ENCODE peak calls at places on chromosomes 1 and 21, in four cellular contexts. K is H1, E is HepG2, Z is GM12878. J is an unnamed sample.

GRCh38 chr1:35298464-35298863 is 30.0 kb downstream of the ZMYM4 start:
- DNase-seq in K (no peak), E (peak), Z (peak), J (peak)

GRCh38 chr1:37995773-37996379 is 6.1 kb upstream of the SF3A3 start:
- DNase-seq in K (peak), E (no peak), Z (no peak), J (peak)

GRCh38 chr1:96538883-96539282 is 182.7 kb upstream of the PTBP2 start:
- DNase-seq in K (no peak), E (no peak), Z (no peak), J (peak)

GRCh38 chr1:21325231-21325718 is 35.0 kb upstream of the ECE1 start:
- DNase-seq in E (no peak), K (no peak), Z (no peak), J (no peak)

GRCh38 chr1:87591492-87591891 is 262.8 kb downstream of the LMO4 start:
- DNase-seq in Z (no peak), E (no peak), K (no peak), J (no peak)

GRCh38 chr1:2133039-2133878 is 61.3 kb downstream of the FAAP20 start:
- DNase-seq in Z (peak), E (no peak), K (peak), J (peak)

GRCh38 chr1:43381609-43382008 is 8.0 kb downstream of the MED8 start:
- DNase-seq in K (no peak), E (no peak), Z (no peak), J (no peak)

GRCh38 chr1:10607228-10607627 is 132.5 kb downstream of the PEX14 start:
- DNase-seq in Z (no peak), K (no peak), E (no peak), J (no peak)

GRCh38 chr1:58699011-58699762 is 675 bp downstream of the MYSM1 start:
- DNase-seq in E (no peak), Z (no peak), K (no peak), J (no peak)

GRCh38 chr1:58190614-58191013 is 355.9 kb downstream of the OMA1 start:
- DNase-seq in E (no peak), K (no peak), Z (no peak), J (no peak)

GRCh38 chr1:94540440-94541174 is 952 bp downstream of the F3 start:
- DNase-seq in Z (no peak), K (no peak), E (no peak), J (no peak)

GRCh38 chr1:153032677-153033308 is 1.8 kb downstream of the SPRR1B start:
- DNase-seq in E (peak), Z (no peak), K (peak), J (peak)

GRCh38 chr1:95742591-95743089 is 508.6 kb downstream of the RWDD3 start:
- DNase-seq in E (no peak), Z (no peak), K (no peak), J (no peak)

GRCh38 chr21:29301703-29302102 is 3.0 kb downstream of the BACH1 start:
- DNase-seq in K (no peak), E (no peak), Z (no peak), J (no peak)

GRCh38 chr1:79796434-79796833 is 789.9 kb upstream of the ADGRL4 start:
- DNase-seq in E (no peak), Z (no peak), K (no peak), J (no peak)

GRCh38 chr1:150210741-150211140 is 25.2 kb downstream of the ANP32E start:
- DNase-seq in Z (no peak), E (no peak), K (no peak), J (no peak)

GRCh38 chr1:227086636-227087035 is 146.5 kb downstream of the COQ8A start:
- DNase-seq in E (no peak), Z (no peak), K (no peak), J (no peak)

GRCh38 chr1:206992815-206993214 is 22.6 kb upstream of the FCAMR start:
- DNase-seq in E (peak), K (no peak), Z (no peak), J (no peak)

GRCh38 chr1:11072216-11072917 is 12.5 kb upstream of the SRM start:
- DNase-seq in K (no peak), Z (no peak), E (no peak), J (no peak)

GRCh38 chr1:162279099-162279498 is 97.6 kb downstream of the SPATA46 start:
- DNase-seq in K (no peak), Z (no peak), E (no peak), J (no peak)

GRCh38 chr1:75937034-75937433 is 4.8 kb upstream of the ASB17 start:
- DNase-seq in Z (no peak), E (no peak), K (no peak), J (no peak)

GRCh38 chr1:98940680-98941079 is 64.0 kb downstream of the PLPPR5 start:
- DNase-seq in E (no peak), Z (no peak), K (no peak), J (no peak)

GRCh38 chr1:205593967-205594366 is 37.8 kb downstream of the ELK4 start:
- DNase-seq in E (no peak), Z (no peak), K (peak), J (no peak)

GRCh38 chr1:2037314-2037979 is 12.8 kb upstream of the PRKCZ start:
- DNase-seq in Z (no peak), E (no peak), K (no peak), J (no peak)

GRCh38 chr1:234270103-234270502 is 103.2 kb upstream of the COA6 start:
- DNase-seq in K (no peak), Z (no peak), E (no peak), J (no peak)

GRCh38 chr1:59926381-59927243 is at the start of gene CYP2J2:
- DNase-seq in K (peak), E (no peak), Z (peak), J (peak)

GRCh38 chr1:111131693-111132092 is 8.2 kb downstream of the DRAM2 start:
- DNase-seq in K (no peak), Z (no peak), E (no peak), J (no peak)

GRCh38 chr1:12454406-12455391 is 163.3 kb downstream of the DHRS3 start:
- DNase-seq in E (no peak), K (no peak), Z (no peak), J (no peak)

GRCh38 chr1:48048064-48048463 is 50.9 kb upstream of the TRABD2B start:
- DNase-seq in E (no peak), K (no peak), Z (no peak), J (no peak)

GRCh38 chr1:29569971-29570634 is 333.8 kb downstream of the PTPRU start:
- DNase-seq in Z (no peak), K (no peak), E (peak), J (no peak)

GRCh38 chr21:43976661-43977060 is 35.4 kb upstream of the TRAPPC10 start:
- DNase-seq in K (no peak), Z (no peak), E (no peak), J (no peak)

GRCh38 chr1:5611855-5612254 is 380.4 kb downstream of the NPHP4 start:
- DNase-seq in Z (no peak), E (no peak), K (no peak), J (no peak)
- TF ChIP-seq TCF12 in Z (no peak), E (no peak), K (no peak), J (no peak)

DNA sequence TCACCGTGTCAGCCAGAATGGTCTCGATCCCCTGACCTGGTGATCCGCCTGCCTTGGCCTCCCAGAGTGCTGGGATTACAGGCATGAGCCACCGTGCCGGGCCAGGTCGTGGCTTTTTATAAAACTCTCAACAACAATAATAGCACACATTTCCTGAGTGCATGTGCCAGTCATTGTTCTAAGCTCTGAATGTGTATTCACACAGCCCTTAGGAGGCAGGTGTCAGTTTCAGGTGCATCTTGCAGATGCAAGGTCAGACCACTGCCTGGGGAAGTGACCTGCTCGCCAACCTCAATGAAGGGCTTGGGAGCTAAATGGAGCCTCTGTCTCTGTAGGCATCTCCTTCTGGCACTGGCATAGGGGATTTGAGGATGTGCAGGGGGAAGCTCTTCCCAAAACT is 1.6 kb upstream of the LEFTY2 start:
- DNase-seq in K (no peak), E (no peak), Z (peak), J (no peak)
- TF ChIP-seq TCF12 in K (no peak), E (no peak), Z (peak), J (no peak)

GRCh38 chr1:107262472-107263286 is 121.8 kb downstream of the NTNG1 start:
- DNase-seq in E (peak), Z (no peak), K (no peak), J (no peak)
- TF ChIP-seq TCF12 in E (no peak), Z (no peak), K (no peak), J (no peak)

GRCh38 chr1:69648486-69648885 is 80.8 kb downstream of the LRRC7 start:
- DNase-seq in Z (no peak), K (no peak), E (no peak), J (no peak)
- TF ChIP-seq TCF12 in Z (no peak), K (no peak), E (no peak), J (no peak)

GRCh38 chr1:23422955-23423354 is 1.6 kb downstream of the TCEA3 start:
- DNase-seq in E (no peak), K (no peak), Z (no peak), J (no peak)

GRCh38 chr1:23422313-23422877 is 2.2 kb downstream of the TCEA3 start:
- DNase-seq in K (no peak), E (no peak), Z (no peak), J (peak)

GRCh38 chr1:23426828-23427227 is 2.3 kb upstream of the TCEA3 start:
- DNase-seq in E (no peak), K (no peak), Z (no peak), J (no peak)

GRCh38 chr1:23423415-23424170 is 955 bp downstream of the TCEA3 start:
- DNase-seq in E (peak), Z (no peak), K (peak), J (peak)

GRCh38 chr1:23424171-23424959 is at the start of gene TCEA3:
- DNase-seq in Z (no peak), E (peak), K (peak), J (peak)
- TF ChIP-seq TCF12 in Z (no peak), E (no peak), K (no peak), J (no peak)